ENCODE peak calls at places on chromosome 16, in four cellular contexts. X is pancreas; E is activated CD8-positive, alpha-beta T cell treated with anti-CD3 and anti-CD28 coated beads for 36 hours; S is stimulated activated naive CD8-positive, alpha-beta T cell treated with anti-CD3 and anti-CD28 coated beads, Interleukin-15, Interleukin-2, amounts not matched to agents 100 U/mL and 50 U/mL, for 24 hours. K is an unnamed sample.
A peak's percentile ranks its signal among the peaks of the same experiment; 100 is the strongest.

GRCh38 chr16:70496513-70496912 is 26.8 kb downstream of the COG4 start:
- ATAC-seq in X (no peak), E (peak; percentile 49), S (peak; percentile 75), K (peak; percentile 92)

GRCh38 chr16:59593256-59593655 is 859.1 kb upstream of the GOT2 start:
- ATAC-seq in X (no peak), E (no peak), S (no peak), K (no peak)

GRCh38 chr16:85359147-85359822 is 247.0 kb upstream of the CIBAR2 start:
- ATAC-seq in X (no peak), E (no peak), S (no peak), K (no peak)

GRCh38 chr16:23452221-23452571 is 793 bp downstream of the COG7 start:
- ATAC-seq in X (peak; percentile 15), E (no peak), S (no peak), K (no peak)

GRCh38 chr16:54286330-54287017 is at the start of gene IRX3:
- ATAC-seq in X (peak; percentile 61), E (peak; percentile 36), S (no peak), K (no peak)

GRCh38 chr16:79468236-79468635 is 132.3 kb downstream of the MAF start:
- ATAC-seq in X (no peak), E (no peak), S (no peak), K (no peak)

GRCh38 chr16:24145927-24146326 is 110.2 kb upstream of the CACNG3 start:
- ATAC-seq in X (no peak), E (no peak), S (no peak), K (no peak)

GRCh38 chr16:30110661-30111060 is 2.7 kb downstream of the GDPD3 start:
- ATAC-seq in X (no peak), E (no peak), S (no peak), K (no peak)

GRCh38 chr16:4059969-4060368 is 56.3 kb downstream of the ADCY9 start:
- ATAC-seq in X (no peak), E (peak; percentile 49), S (no peak), K (peak; percentile 43)

GRCh38 chr16:85958731-85959130 is 59.8 kb downstream of the IRF8 start:
- ATAC-seq in X (no peak), E (no peak), S (no peak), K (no peak)

GRCh38 chr16:89618114-89618999 is 4.9 kb downstream of the DPEP1 start:
- ATAC-seq in X (no peak), E (no peak), S (no peak), K (no peak)

GRCh38 chr16:8920676-8921625 is 38.8 kb downstream of the LITAFD start:
- ATAC-seq in X (no peak), E (no peak), S (peak; percentile 60), K (peak; percentile 75)

GRCh38 chr16:4021070-4021779 is 95.0 kb downstream of the ADCY9 start:
- ATAC-seq in X (peak; percentile 94), E (no peak), S (no peak), K (no peak)

GRCh38 chr16:31335431-31335830 is 19.5 kb upstream of the ITGAX start:
- ATAC-seq in X (no peak), E (no peak), S (no peak), K (no peak)

GRCh38 chr16:68062910-68063393 is 22.2 kb upstream of the NFATC3 start:
- ATAC-seq in X (no peak), E (peak; percentile 83), S (peak; percentile 69), K (peak; percentile 55)

GRCh38 chr16:79589495-79590134 is 10.9 kb downstream of the MAF start:
- ATAC-seq in X (peak; percentile 26), E (peak; percentile 24), S (no peak), K (peak; percentile 19)

GRCh38 chr16:24700549-24701392 is 28.7 kb upstream of the TNRC6A start:
- ATAC-seq in X (peak; percentile 84), E (no peak), S (peak; percentile 36), K (peak; percentile 50)

GRCh38 chr16:50838885-50839284 is 97.0 kb downstream of the CYLD start:
- ATAC-seq in X (no peak), E (no peak), S (no peak), K (no peak)

GRCh38 chr16:85103096-85104079 is 8.9 kb downstream of the CIBAR2 start:
- ATAC-seq in X (no peak), E (no peak), S (no peak), K (no peak)

K was measured in activated T-helper 17 cell treated with anti-CD3 and anti-CD28 coated beads, Interleukin-2, amount 50 U/mL, for 72 hours.